ENCODE peak calls at places on chromosomes 6 and 20, in six cellular contexts. B is SJSA1, K is neural progenitor cell, J is tibial artery, V is mammary epithelial cell, C is breast epithelium. S is an unnamed sample.

GRCh38 chr6:5435449-5435848 is 174.1 kb downstream of the FARS2 start:
- DNase-seq in B (peak; percentile 28), K (no peak), J (no peak), V (no peak), C (no peak), S (no peak)

GRCh38 chr6:55175078-55175777 is 913 bp downstream of the HCRTR2 start:
- DNase-seq in B (no peak), K (peak; percentile 11), J (no peak), V (no peak), C (no peak), S (no peak)

GRCh38 chr6:111715321-111715720 is 109.6 kb upstream of the TRAF3IP2 start:
- DNase-seq in B (no peak), K (no peak), J (no peak), V (no peak), C (no peak), S (no peak)

GRCh38 chr6:137846772-137847313 is 20.2 kb upstream of the TNFAIP3 start:
- DNase-seq in B (no peak), K (no peak), J (peak; percentile 62), V (no peak), C (no peak), S (no peak)

GRCh38 chr6:105553174-105553573 is 150.3 kb upstream of the PREP start:
- DNase-seq in B (no peak), K (no peak), J (no peak), V (peak; percentile 94), C (no peak), S (no peak)

GRCh38 chr6:157550114-157550989 is 169.4 kb downstream of the ZDHHC14 start:
- DNase-seq in B (no peak), K (no peak), J (no peak), V (no peak), C (no peak), S (no peak)

GRCh38 chr20:53884859-53885654 is 185.3 kb downstream of the BCAS1 start:
- DNase-seq in B (peak; percentile 38), K (no peak), J (no peak), V (no peak), C (no peak), S (no peak)

GRCh38 chr6:169933839-169934698 is 182.6 kb downstream of the ERMARD start:
- DNase-seq in B (no peak), K (no peak), J (peak; percentile 50), V (no peak), C (peak; percentile 39), S (no peak)

GRCh38 chr20:58691773-58692578 is 624 bp upstream of the NPEPL1 start:
- DNase-seq in B (no peak), K (no peak), J (peak; percentile 66), V (no peak), C (no peak), S (no peak)

GRCh38 chr6:42569102-42570028 is 5.5 kb downstream of the UBR2 start:
- DNase-seq in B (peak; percentile 83), K (no peak), J (no peak), V (peak; percentile 94), C (no peak), S (no peak)

GRCh38 chr6:152110878-152111820 is 303.7 kb downstream of the ESR1 start:
- DNase-seq in B (no peak), K (no peak), J (peak; percentile 46), V (peak; percentile 26), C (no peak), S (peak; percentile 36)

GRCh38 chr20:14245368-14245970 is 91.9 kb downstream of the FLRT3 start:
- DNase-seq in B (no peak), K (no peak), J (no peak), V (no peak), C (no peak), S (no peak)

GRCh38 chr6:166520905-166521834 is 65.3 kb downstream of the RAMACL start:
- DNase-seq in B (no peak), K (no peak), J (no peak), V (peak; percentile 18), C (no peak), S (no peak)

GRCh38 chr6:117142995-117143394 is 122.4 kb upstream of the VGLL2 start:
- DNase-seq in B (no peak), K (no peak), J (no peak), V (no peak), C (no peak), S (no peak)

GRCh38 chr6:72519871-72520270 is 102.0 kb upstream of the KCNQ5 start:
- DNase-seq in B (no peak), K (no peak), J (no peak), V (no peak), C (no peak), S (no peak)

GRCh38 chr6:50924758-50925157 is 106.1 kb downstream of the TFAP2B start:
- DNase-seq in B (no peak), K (no peak), J (no peak), V (no peak), C (no peak), S (no peak)

GRCh38 chr6:34027445-34027936 is 118.4 kb downstream of the GRM4 start:
- DNase-seq in B (peak; percentile 43), K (peak; percentile 85), J (no peak), V (peak; percentile 11), C (no peak), S (peak; percentile 59)

GRCh38 chr6:7899046-7899888 is 11.3 kb downstream of the TXNDC5 start:
- DNase-seq in B (no peak), K (peak; percentile 60), J (no peak), V (no peak), C (no peak), S (no peak)

GRCh38 chr6:157946865-157947532 is 34.7 kb upstream of the SYNJ2 start:
- DNase-seq in B (no peak), K (peak; percentile 47), J (no peak), V (no peak), C (no peak), S (peak; percentile 34)

DNA sequence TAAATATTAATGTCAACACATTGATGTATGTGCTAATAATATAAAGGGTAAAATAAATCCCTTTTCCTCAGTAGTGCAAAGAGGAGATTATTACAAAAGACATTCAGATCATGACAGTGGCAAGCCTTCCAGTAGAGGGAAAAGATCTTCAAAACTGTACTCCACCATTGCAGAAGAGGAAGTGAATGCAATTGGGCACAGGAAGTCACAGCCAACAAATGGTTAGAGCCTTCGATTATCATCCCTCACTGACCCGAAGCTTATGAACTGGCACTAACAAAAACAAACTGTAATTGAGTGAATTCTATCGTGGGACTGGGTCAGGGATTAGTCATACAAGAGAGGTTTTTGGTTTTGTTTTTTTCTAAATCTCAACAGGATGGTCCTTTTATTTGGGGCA is 39.3 kb upstream of the SCGN start:
- DNase-seq in B (no peak), K (no peak), J (no peak), V (no peak), C (no peak), S (no peak)
- H3K27ac ChIP-seq in B (no peak overlapping the region), K (no peak overlapping the region), J (no peak overlapping the region), V (no peak overlapping the region), C (no peak overlapping the region), S (no peak overlapping the region)

GRCh38 chr20:50820515-50821256 is 25.8 kb downstream of the BCAS4 start:
- DNase-seq in B (no peak), K (peak; percentile 40), J (no peak), V (no peak), C (no peak), S (no peak)

GRCh38 chr20:50815162-50815989 is 20.5 kb downstream of the BCAS4 start:
- DNase-seq in B (peak; percentile 56), K (no peak), J (peak; percentile 39), V (peak; percentile 59), C (no peak), S (no peak)

GRCh38 chr20:50819344-50819743 is 24.5 kb downstream of the BCAS4 start:
- DNase-seq in B (no peak), K (no peak), J (no peak), V (no peak), C (no peak), S (no peak)

GRCh38 chr20:50814438-50815161 is 19.7 kb downstream of the BCAS4 start:
- DNase-seq in B (no peak), K (no peak), J (no peak), V (no peak), C (no peak), S (no peak)

DNA sequence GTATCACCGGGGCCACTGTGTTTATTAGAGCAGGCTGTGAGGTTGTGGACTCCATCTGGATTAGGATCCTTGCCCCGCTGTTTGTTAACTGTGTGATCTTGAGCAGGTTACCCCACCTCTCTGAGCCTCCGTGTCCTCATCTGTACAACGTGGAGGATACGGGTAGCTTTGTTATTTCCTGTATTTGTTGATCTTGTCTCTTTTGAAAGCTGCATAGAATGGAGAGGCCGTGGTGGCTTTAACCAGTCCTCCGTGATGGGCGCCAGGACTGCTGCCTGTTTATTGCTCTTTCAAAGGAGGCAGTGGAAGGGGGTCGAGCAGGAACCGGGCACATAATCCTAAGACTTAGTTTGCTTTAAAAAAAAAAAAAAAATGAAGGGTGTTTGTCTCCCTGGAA is 22.9 kb downstream of the BCAS4 start:
- DNase-seq in B (no peak), K (no peak), J (no peak), V (no peak), C (no peak), S (no peak)
- H3K4me1 ChIP-seq in B (peaks cover 13% of the 10 kb centered on the region), K (no peaks in the 10 kb centered on the region), J (peaks cover 35% of the 10 kb centered on the region), V (peaks cover 7% of the 10 kb centered on the region), C (no peaks in the 10 kb centered on the region), S (no peaks in the 10 kb centered on the region)

DNA sequence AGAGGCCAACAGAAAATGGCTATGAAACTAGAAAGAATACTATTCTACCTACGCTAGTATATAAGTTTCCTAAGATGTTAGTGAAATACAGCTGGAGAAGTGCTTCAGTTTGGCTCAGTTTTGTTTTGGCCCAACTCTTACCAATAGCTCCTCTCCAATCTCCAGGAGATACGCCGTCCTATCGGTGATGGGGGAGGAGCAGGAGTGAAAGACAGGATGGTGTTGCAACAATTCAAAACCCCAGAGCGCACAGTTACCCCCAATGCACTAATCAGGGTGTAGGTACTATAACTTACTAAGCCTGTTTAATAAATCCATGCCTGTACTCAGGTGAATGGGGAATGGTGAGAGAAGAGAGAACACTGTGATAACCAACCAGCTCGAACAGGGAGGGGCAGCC is 24.2 kb upstream of the RAB23 start:
- DNase-seq in B (no peak), K (no peak), J (no peak), V (no peak), C (no peak), S (no peak)
- H3K27ac ChIP-seq in B (no peak overlapping the region), K (no peak overlapping the region), J (no peak overlapping the region), V (no peak overlapping the region), C (no peak overlapping the region), S (no peak overlapping the region)

GRCh38 chr6:125746019-125746414 is 3.4 kb upstream of the HEY2 start:
- DNase-seq in B (no peak), K (peak; percentile 25), J (no peak), V (no peak), C (no peak), S (no peak)

GRCh38 chr6:125743604-125744003 is 5.8 kb upstream of the HEY2 start:
- DNase-seq in B (no peak), K (no peak), J (no peak), V (no peak), C (no peak), S (no peak)

GRCh38 chr6:125747589-125748533 is 1.6 kb upstream of the HEY2 start:
- DNase-seq in B (peak; percentile 48), K (peak; percentile 69), J (peak; percentile 53), V (peak; percentile 48), C (peak; percentile 27), S (peak; percentile 54)

GRCh38 chr6:125746731-125747588 is 2.5 kb upstream of the HEY2 start:
- DNase-seq in B (peak; percentile 41), K (peak; percentile 93), J (peak; percentile 92), V (peak; percentile 14), C (peak; percentile 64), S (peak; percentile 11)

GRCh38 chr6:125745281-125746018 is 4.0 kb upstream of the HEY2 start:
- DNase-seq in B (no peak), K (peak; percentile 33), J (no peak), V (no peak), C (no peak), S (no peak)
- H3K4me1 ChIP-seq in B (peaks cover 23% of the 10 kb centered on the region), K (peaks cover 29% of the 10 kb centered on the region), J (peaks cover 50% of the 10 kb centered on the region), V (peaks cover 28% of the 10 kb centered on the region), C (no peaks in the 10 kb centered on the region), S (peaks cover 4% of the 10 kb centered on the region)

S was measured in SJCRH30.